ENCODE peak calls at places on chromosome 12, in seven cellular contexts. Y is LHCN-M2; T is HFFc6; D is activated CD8-positive, alpha-beta T cell treated with anti-CD3 and anti-CD28 coated beads, Interleukin-2, amount 10 ng/mL, durations not matched to agents 7 days and 5 days; P is neural progenitor cell; J is lung microvascular endothelial cell; F is mucosa of descending colon. S is an unnamed sample.

GRCh38 chr12:53267309-53268008 is 640 bp upstream of the ESPL1 start:
- DNase-seq in J (no peak), D (peak; percentile 43), F (no peak), Y (no peak), P (no peak), T (no peak), S (no peak)

GRCh38 chr12:499837-500458 is 40.2 kb downstream of the B4GALNT3 start:
- DNase-seq in D (no peak), F (peak; percentile 53), T (no peak), P (no peak), Y (no peak), J (no peak), S (no peak)

GRCh38 chr12:67286257-67286656 is 17.1 kb downstream of the CAND1 start:
- DNase-seq in D (no peak), T (no peak), F (no peak), J (no peak), Y (no peak), P (no peak), S (no peak)

GRCh38 chr12:28189774-28190320 is 409 bp upstream of the CCDC91 start:
- DNase-seq in T (no peak), Y (no peak), F (no peak), P (no peak), J (peak; percentile 9), D (peak; percentile 33), S (no peak)

GRCh38 chr12:6698352-6699046 is 2.1 kb downstream of the PIANP start:
- DNase-seq in P (no peak), F (no peak), D (no peak), Y (no peak), T (no peak), J (no peak), S (no peak)

GRCh38 chr12:57268264-57268663 is 17.3 kb upstream of the STAC3 start:
- DNase-seq in J (peak; percentile 28), P (no peak), Y (peak; percentile 60), T (peak; percentile 52), F (no peak), D (no peak), S (no peak)

GRCh38 chr12:9590441-9590840 is 17.3 kb downstream of the KLRB1 start:
- DNase-seq in D (no peak), T (no peak), F (no peak), P (no peak), J (no peak), Y (no peak), S (no peak)

GRCh38 chr12:2166696-2167095 is 113.9 kb downstream of the CACNA1C start:
- DNase-seq in J (no peak), P (no peak), Y (no peak), T (no peak), D (no peak), F (no peak), S (no peak)

GRCh38 chr12:75704208-75704607 is 192.8 kb upstream of the KRR1 start:
- DNase-seq in T (no peak), Y (no peak), P (no peak), F (no peak), J (peak; percentile 45), D (no peak), S (no peak)

GRCh38 chr12:92334552-92334951 is 188.9 kb upstream of the BTG1 start:
- DNase-seq in D (no peak), Y (no peak), F (no peak), T (no peak), P (no peak), J (no peak), S (no peak)

GRCh38 chr12:123131879-123132402 is 18.9 kb downstream of the PITPNM2 start:
- DNase-seq in J (no peak), F (peak; percentile 74), T (no peak), Y (no peak), P (no peak), D (peak; percentile 58), S (no peak)

GRCh38 chr12:106274012-106274411 is 26.2 kb upstream of the CKAP4 start:
- DNase-seq in T (no peak), Y (no peak), J (no peak), P (no peak), F (no peak), D (no peak), S (no peak)

GRCh38 chr12:12221560-12221959 is 45.3 kb downstream of the LRP6 start:
- DNase-seq in D (no peak), T (no peak), P (peak; percentile 25), J (no peak), Y (peak; percentile 22), F (no peak), S (no peak)

GRCh38 chr12:5088586-5089264 is 45.0 kb downstream of the KCNA5 start:
- DNase-seq in T (peak; percentile 77), P (no peak), Y (peak; percentile 78), J (no peak), F (no peak), D (no peak), S (peak; percentile 88)

S was measured in EL.